ENCODE peak calls at places on chromosomes 3 and 15, in seven cellular contexts. M is mesothelial cell of epicardium, H is neural crest cell, J is HFFc6, A is sigmoid colon, B is OCI-LY7, Q is AG09319. K is an unnamed sample.

GRCh38 chr15:25860885-25861866 is 2.0 kb downstream of the ATP10A start:
- DNase-seq in M (no peak), H (no peak), J (no peak), A (no peak), B (peak), Q (no peak), K (peak)

GRCh38 chr3:174100744-174101143 is 703.2 kb downstream of the NLGN1 start:
- DNase-seq in M (no peak), H (no peak), J (no peak), A (no peak), B (no peak), Q (no peak), K (no peak)

GRCh38 chr3:13420051-13420816 is at the start of gene NUP210:
- DNase-seq in M (no peak), H (peak), J (no peak), A (no peak), B (peak), Q (no peak), K (peak)

GRCh38 chr15:25092661-25093060 is 137.9 kb downstream of the SNRPN start:
- DNase-seq in M (no peak), H (no peak), J (no peak), A (no peak), B (no peak), Q (no peak), K (no peak)

GRCh38 chr3:48268936-48269551 is 28.1 kb downstream of the ZNF589 start:
- DNase-seq in M (no peak), H (no peak), J (no peak), A (no peak), B (no peak), Q (no peak), K (peak)

GRCh38 chr3:69739204-69740102 is at the start of gene MITF:
- DNase-seq in M (peak), H (peak), J (peak), A (peak), B (no peak), Q (peak), K (peak)

GRCh38 chr3:156939315-156939714 is 113.2 kb downstream of the LEKR1 start:
- DNase-seq in M (no peak), H (no peak), J (no peak), A (no peak), B (no peak), Q (no peak), K (no peak)

GRCh38 chr3:22450785-22451400 is 699.9 kb upstream of the ZNF385D start:
- DNase-seq in M (no peak), H (no peak), J (no peak), A (no peak), B (no peak), Q (peak), K (no peak)

GRCh38 chr3:23406576-23406975 is 203.4 kb downstream of the UBE2E2 start:
- DNase-seq in M (no peak), H (no peak), J (no peak), A (no peak), B (no peak), Q (no peak), K (no peak)

GRCh38 chr15:100803158-100803440 is 76.5 kb upstream of the ALDH1A3 start:
- DNase-seq in M (no peak), H (no peak), J (no peak), A (no peak), B (no peak), Q (no peak), K (no peak)

GRCh38 chr3:191434036-191434435 is 26.9 kb upstream of the PYDC2 start:
- DNase-seq in M (no peak), H (no peak), J (no peak), A (no peak), B (no peak), Q (no peak), K (no peak)

GRCh38 chr3:184672335-184672734 is 39.5 kb downstream of the MAGEF1 start:
- DNase-seq in M (no peak), H (no peak), J (no peak), A (no peak), B (no peak), Q (no peak), K (no peak)

GRCh38 chr15:55770261-55770660 is 27.3 kb upstream of the PRTG start:
- DNase-seq in M (no peak), H (no peak), J (no peak), A (no peak), B (no peak), Q (peak), K (no peak)

GRCh38 chr3:188431553-188431952 is 277.6 kb downstream of the LPP start:
- DNase-seq in M (no peak), H (no peak), J (peak), A (no peak), B (no peak), Q (peak), K (no peak)

GRCh38 chr3:125067225-125067624 is 11.4 kb upstream of the HEG1 start:
- DNase-seq in M (no peak), H (no peak), J (no peak), A (no peak), B (no peak), Q (no peak), K (no peak)

DNA sequence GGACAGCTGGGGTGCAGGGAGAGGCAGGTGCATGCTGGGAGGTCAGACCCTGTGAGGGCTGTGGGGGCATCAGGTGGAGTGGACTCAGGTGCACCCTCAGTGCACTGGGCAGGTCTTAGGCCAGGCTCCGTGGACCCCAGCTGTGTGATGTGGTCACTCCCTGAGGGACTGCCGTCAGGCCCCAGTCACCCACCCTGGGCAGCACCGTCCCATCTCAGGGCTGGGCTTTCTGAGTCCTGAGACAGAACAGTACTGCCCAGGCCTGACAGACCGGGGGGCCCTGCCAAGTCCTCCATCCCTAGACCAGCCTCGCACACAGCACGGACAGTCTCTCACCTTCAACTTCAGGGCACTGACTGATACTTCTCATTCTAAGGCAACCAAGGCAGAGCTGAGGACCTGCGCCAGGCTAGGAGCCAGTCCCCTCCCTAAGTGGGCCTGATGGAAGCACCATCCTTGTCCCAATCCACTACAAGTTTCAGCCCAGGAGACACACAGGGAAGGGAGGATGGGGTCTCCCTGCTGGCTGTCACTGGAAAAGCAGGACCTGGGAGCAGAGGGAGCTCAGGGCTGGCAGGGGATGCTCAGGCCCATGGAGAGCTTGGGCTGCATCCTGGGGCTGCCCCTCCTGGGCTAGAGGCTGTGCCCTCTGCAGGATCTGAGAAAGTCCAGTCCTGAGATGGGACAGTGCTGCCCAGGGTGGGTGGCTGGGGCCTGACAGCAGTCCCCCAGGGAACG is 86.3 kb downstream of the LMLN start:
- DNase-seq in M (no peak), H (no peak), J (no peak), A (no peak), B (no peak), Q (no peak), K (no peak)
- TF ChIP-seq CTCF in M (no peak), H (no peak), J (no peak), A (no peak), B (no peak), Q (no peak), K (no peak)

DNA sequence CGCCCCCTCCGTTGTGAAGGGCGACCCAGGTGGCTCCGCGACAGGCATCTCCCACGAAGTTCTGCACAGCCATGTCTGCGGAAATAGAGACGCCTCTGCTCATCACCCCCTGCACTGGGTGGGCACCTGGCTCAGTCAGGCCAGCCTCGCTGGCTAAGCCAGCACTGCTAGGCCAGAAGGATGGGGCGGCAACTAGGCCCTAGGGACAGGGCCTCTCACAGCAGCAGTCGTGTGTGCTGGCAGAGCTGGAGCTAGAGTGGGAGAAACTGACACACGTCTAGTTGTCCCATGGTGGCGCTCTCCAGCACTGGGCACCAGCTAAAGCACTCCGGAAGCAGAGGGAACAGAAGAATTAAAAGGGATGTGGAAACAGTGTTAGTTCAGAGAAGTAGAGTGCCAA is 12.5 kb upstream of the ZXDC start:
- DNase-seq in M (no peak), H (no peak), J (no peak), A (no peak), B (no peak), Q (no peak), K (no peak)
- TF ChIP-seq CTCF in M (no peak), H (no peak), J (no peak), A (no peak), B (peak), Q (no peak), K (no peak)

GRCh38 chr15:73284073-73284472 is 84.7 kb downstream of the HCN4 start:
- DNase-seq in M (no peak), H (no peak), J (peak), A (no peak), B (peak), Q (no peak), K (no peak)
- TF ChIP-seq CTCF in M (peak), H (peak), J (peak), A (no peak), B (peak), Q (peak), K (no peak)

GRCh38 chr3:108300103-108300849 is 3.9 kb downstream of the HHLA2 start:
- DNase-seq in M (no peak), H (no peak), J (no peak), A (no peak), B (no peak), Q (no peak), K (peak)

GRCh38 chr3:108301695-108302404 is 5.5 kb downstream of the HHLA2 start:
- DNase-seq in M (no peak), H (no peak), J (no peak), A (no peak), B (no peak), Q (no peak), K (peak)

GRCh38 chr3:108302570-108302969 is 6.2 kb downstream of the HHLA2 start:
- DNase-seq in M (no peak), H (no peak), J (no peak), A (no peak), B (no peak), Q (no peak), K (no peak)

GRCh38 chr3:108305484-108306172 is 9.3 kb downstream of the HHLA2 start:
- DNase-seq in M (no peak), H (no peak), J (no peak), A (no peak), B (no peak), Q (no peak), K (peak)
- TF ChIP-seq CTCF in M (no peak), H (no peak), J (no peak), A (no peak), B (no peak), Q (no peak), K (no peak)

GRCh38 chr15:74933573-74933972 is 4.3 kb downstream of the COX5A start:
- DNase-seq in M (no peak), H (no peak), J (no peak), A (no peak), B (no peak), Q (no peak), K (no peak)

GRCh38 chr15:74937226-74937601 is 659 bp downstream of the COX5A start:
- DNase-seq in M (no peak), H (no peak), J (no peak), A (no peak), B (peak), Q (no peak), K (no peak)

DNA sequence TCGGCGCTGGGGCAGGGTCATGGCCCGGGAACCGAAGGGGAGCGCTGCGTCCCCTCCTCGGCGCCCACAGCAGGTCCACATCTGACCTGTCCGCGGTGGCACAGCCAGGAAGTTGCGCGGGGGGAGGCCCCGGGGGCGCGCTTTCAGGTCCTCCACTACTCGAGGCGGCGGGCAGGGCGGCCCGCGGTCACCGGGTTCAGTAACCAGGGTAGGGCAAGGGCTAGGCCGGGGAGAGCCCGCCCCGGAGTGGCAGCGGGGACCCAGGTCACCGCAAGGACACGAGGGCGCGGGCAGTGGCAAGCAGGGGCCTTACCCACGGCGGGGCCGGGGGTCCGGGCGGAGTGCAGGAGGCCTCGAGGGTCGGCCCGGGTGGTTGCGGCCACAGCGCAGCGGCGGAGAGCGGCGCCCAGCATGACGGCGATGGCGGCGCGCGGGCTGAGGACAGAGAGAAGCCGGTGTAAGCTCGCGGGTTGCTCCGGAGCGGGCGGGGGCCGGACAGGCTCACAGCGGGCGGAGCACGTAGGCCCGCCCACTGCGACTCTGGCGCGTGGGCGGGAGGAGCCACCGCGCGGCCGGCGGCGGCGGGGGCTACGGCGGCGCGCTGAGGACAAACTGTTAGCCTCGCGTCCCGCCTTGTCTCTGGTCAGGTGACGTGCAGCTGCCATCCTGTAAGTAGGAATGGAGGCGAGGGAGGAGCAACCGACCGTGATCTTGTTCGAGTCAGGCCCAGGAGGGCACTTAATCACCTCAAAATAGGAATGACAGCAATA is at the start of gene COX5A:
- DNase-seq in M (peak), H (peak), J (peak), A (peak), B (peak), Q (peak), K (peak)
- TF ChIP-seq CTCF in M (no peak), H (no peak), J (no peak), A (no peak), B (no peak), Q (no peak), K (no peak)

GRCh38 chr15:39543651-39544050 is 37.2 kb upstream of the THBS1 start:
- DNase-seq in M (no peak), H (no peak), J (no peak), A (no peak), B (no peak), Q (no peak), K (no peak)
- TF ChIP-seq CTCF in M (no peak), H (no peak), J (no peak), A (no peak), B (no peak), Q (no peak), K (no peak)